ENCODE peak calls at places on chromosome 4, in six cellular contexts. O is H7, G is NCI-H2171 treated with DMSO at 0.1 percent for 48 hours, S is neural progenitor cell, N is hepatocyte, A is CD14-positive monocyte. I is an unnamed sample.

GRCh38 chr4:150211016-150211415 is 132.8 kb downstream of the DCLK2 start:
- DNase-seq in O (no peak), G (no peak), S (no peak), N (no peak), A (no peak), I (no peak)

GRCh38 chr4:177573487-177573886 is 131.2 kb upstream of the AGA start:
- DNase-seq in O (no peak), G (no peak), S (no peak), N (no peak), A (no peak), I (peak)

GRCh38 chr4:76723916-76724315 is 174.0 kb downstream of the SOWAHB start:
- DNase-seq in O (no peak), G (no peak), S (peak), N (no peak), A (no peak), I (peak)

GRCh38 chr4:76547167-76547760 is 112.2 kb downstream of the SHROOM3 start:
- DNase-seq in O (no peak), G (no peak), S (peak), N (no peak), A (no peak), I (no peak)

GRCh38 chr4:26717332-26717731 is 133.4 kb downstream of the TBC1D19 start:
- DNase-seq in O (no peak), G (no peak), S (no peak), N (no peak), A (no peak), I (no peak)

GRCh38 chr4:84691170-84691691 is 108.3 kb downstream of the CDS1 start:
- DNase-seq in O (no peak), G (no peak), S (no peak), N (no peak), A (no peak), I (peak)

GRCh38 chr4:85474818-85475630 is at the start of gene ARHGAP24:
- DNase-seq in O (peak), G (peak), S (peak), N (peak), A (peak), I (peak)

GRCh38 chr4:76430519-76431388 is 4.3 kb upstream of the SHROOM3 start:
- DNase-seq in O (peak), G (peak), S (peak), N (peak), A (no peak), I (peak)

GRCh38 chr4:105240037-105240436 is 93.4 kb downstream of the TET2 start:
- DNase-seq in O (no peak), G (no peak), S (no peak), N (no peak), A (no peak), I (no peak)

GRCh38 chr4:663438-664428 is 10.3 kb downstream of the ATP5ME start:
- DNase-seq in O (peak), G (peak), S (peak), N (peak), A (peak), I (no peak)

GRCh38 chr4:187965726-187966125 is 29.8 kb upstream of the ZFP42 start:
- DNase-seq in O (no peak), G (no peak), S (no peak), N (no peak), A (no peak), I (peak)

GRCh38 chr4:185204238-185204910 is 574 bp upstream of the CFAP97 start:
- DNase-seq in O (no peak), G (peak), S (no peak), N (no peak), A (no peak), I (no peak)

GRCh38 chr4:184322328-184323025 is 104.8 kb upstream of the ENPP6 start:
- DNase-seq in O (no peak), G (no peak), S (no peak), N (no peak), A (no peak), I (no peak)

GRCh38 chr4:10123227-10124101 is 6.9 kb upstream of the WDR1 start:
- DNase-seq in O (peak), G (no peak), S (peak), N (peak), A (no peak), I (no peak)

GRCh38 chr4:5753766-5754528 is 42.9 kb downstream of the EVC start:
- DNase-seq in O (no peak), G (no peak), S (no peak), N (peak), A (no peak), I (peak)

I was measured in COLO829.